ENCODE peak calls at places on chromosomes 12 and 14, in four cellular contexts. W is NCI-H2081, T is left cardiac atrium, S is Kasumi-1. H is an unnamed sample.

GRCh38 chr14:97166497-97166896 is 369.3 kb downstream of the VRK1 start:
- DNase-seq in W (no peak), T (no peak), S (no peak), H (no peak)

GRCh38 chr12:113372371-113372770 is 14.0 kb downstream of the PLBD2 start:
- DNase-seq in W (no peak), T (no peak), S (no peak), H (no peak)

GRCh38 chr12:946212-946611 is 3.3 kb downstream of the RAD52 start:
- DNase-seq in W (no peak), T (no peak), S (no peak), H (no peak)

GRCh38 chr14:100340454-100340813 is 17.3 kb downstream of the SLC25A47 start:
- DNase-seq in W (no peak), T (no peak), S (no peak), H (no peak)

GRCh38 chr12:85076688-85077430 is 40.7 kb downstream of the LRRIQ1 start:
- DNase-seq in W (peak), T (no peak), S (peak), H (no peak)

GRCh38 chr14:95498622-95499353 is 17.7 kb downstream of the SYNE3 start:
- DNase-seq in W (no peak), T (no peak), S (no peak), H (peak)

GRCh38 chr12:89833337-89834252 is 125.0 kb upstream of the ATP2B1 start:
- DNase-seq in W (no peak), T (no peak), S (no peak), H (no peak)

GRCh38 chr12:30885321-30885720 is 41.2 kb upstream of the TSPAN11 start:
- DNase-seq in W (no peak), T (no peak), S (no peak), H (no peak)

GRCh38 chr12:122681814-122682213 is 21.3 kb downstream of the HCAR2 start:
- DNase-seq in W (no peak), T (no peak), S (no peak), H (no peak)

GRCh38 chr14:92105845-92106094 is 612 bp downstream of the ATXN3 start:
- DNase-seq in W (peak), T (peak), S (peak), H (peak)

GRCh38 chr14:66281036-66281776 is 205.0 kb upstream of the CCDC196 start:
- DNase-seq in W (no peak), T (peak), S (no peak), H (no peak)

GRCh38 chr12:122127839-122128238 is 46.2 kb downstream of the IL31 start:
- DNase-seq in W (no peak), T (no peak), S (no peak), H (no peak)

GRCh38 chr14:103279129-103280025 is 54.7 kb upstream of the EIF5 start:
- DNase-seq in W (no peak), T (peak), S (no peak), H (peak)

GRCh38 chr12:14774074-14774943 is 29.0 kb downstream of the WBP11 start:
- DNase-seq in W (peak), T (peak), S (peak), H (peak)

H was measured in thyroid gland.